ENCODE peak calls at places on chromosome 4, in nine cellular contexts. P, E, U, Q, L, X, C, S and I are unnamed samples.

GRCh38 chr4:90745176-90745575 is 618.0 kb downstream of the CCSER1 start:
- DNase-seq in P (no peak), E (no peak), U (no peak), Q (no peak), L (no peak), X (no peak), C (no peak), S (no peak), I (no peak)

GRCh38 chr4:184163813-184164212 is 53.9 kb downstream of the ENPP6 start:
- DNase-seq in P (peak; percentile 34), E (peak; percentile 75), U (no peak), Q (peak; percentile 74), L (peak; percentile 40), X (no peak), C (peak; percentile 81), S (no peak), I (no peak)

GRCh38 chr4:147862043-147862692 is 130.3 kb downstream of the ARHGAP10 start:
- DNase-seq in P (no peak), E (no peak), U (no peak), Q (no peak), L (no peak), X (no peak), C (no peak), S (no peak), I (no peak)

GRCh38 chr4:157075811-157076577 is at the start of gene GLRB:
- DNase-seq in P (no peak), E (no peak), U (no peak), Q (peak; percentile 52), L (peak; percentile 3), X (no peak), C (peak; percentile 63), S (no peak), I (no peak)

GRCh38 chr4:109432676-109433075 is 939 bp upstream of the SEC24B start:
- DNase-seq in P (peak; percentile 70), E (peak; percentile 63), U (no peak), Q (peak; percentile 58), L (no peak), X (no peak), C (no peak), S (no peak), I (peak; percentile 52)

GRCh38 chr4:7398104-7398423 is 36.7 kb downstream of the PSAPL1 start:
- DNase-seq in P (peak; percentile 9), E (no peak), U (no peak), Q (peak; percentile 32), L (no peak), X (no peak), C (no peak), S (no peak), I (peak; percentile 41)

GRCh38 chr4:153115322-153116100 is 88.7 kb upstream of the TRIM2 start:
- DNase-seq in P (peak; percentile 66), E (peak; percentile 92), U (peak; percentile 62), Q (peak; percentile 68), L (no peak), X (peak; percentile 43), C (no peak), S (peak; percentile 70), I (peak; percentile 64)

GRCh38 chr4:18214656-18215055 is 193.1 kb upstream of the LCORL start:
- DNase-seq in P (no peak), E (no peak), U (no peak), Q (no peak), L (peak; percentile 11), X (no peak), C (no peak), S (no peak), I (no peak)

GRCh38 chr4:185874516-185875230 is 62.7 kb upstream of the SORBS2 start:
- DNase-seq in P (peak; percentile 39), E (no peak), U (peak; percentile 13), Q (no peak), L (no peak), X (no peak), C (no peak), S (no peak), I (no peak)

GRCh38 chr4:158782539-158783360 is 13.9 kb downstream of the FNIP2 start:
- DNase-seq in P (no peak), E (no peak), U (no peak), Q (no peak), L (no peak), X (no peak), C (no peak), S (no peak), I (no peak)

GRCh38 chr4:113057891-113058290 is 8.4 kb downstream of the ANK2 start:
- DNase-seq in P (peak; percentile 16), E (no peak), U (no peak), Q (no peak), L (no peak), X (no peak), C (no peak), S (no peak), I (peak; percentile 22)

GRCh38 chr4:72136429-72136828 is 104.6 kb downstream of the NPFFR2 start:
- DNase-seq in P (no peak), E (no peak), U (no peak), Q (no peak), L (no peak), X (no peak), C (peak; percentile 47), S (no peak), I (peak; percentile 14)

GRCh38 chr4:182280439-182281111 is 37.4 kb downstream of the TENM3 start:
- DNase-seq in P (peak; percentile 44), E (no peak), U (no peak), Q (peak; percentile 31), L (no peak), X (no peak), C (no peak), S (no peak), I (no peak)

GRCh38 chr4:26330186-26330787 is 9.5 kb downstream of the RBPJ start:
- DNase-seq in P (peak; percentile 69), E (peak; percentile 78), U (no peak), Q (peak; percentile 68), L (peak; percentile 61), X (no peak), C (peak; percentile 27), S (no peak), I (no peak)

GRCh38 chr4:41644288-41644914 is 104.1 kb downstream of the PHOX2B start:
- DNase-seq in P (peak; percentile 14), E (peak; percentile 62), U (no peak), Q (peak; percentile 79), L (no peak), X (no peak), C (no peak), S (no peak), I (peak; percentile 13)

GRCh38 chr4:13627185-13627605 is 330 bp downstream of the BOD1L1 start:
- DNase-seq in P (no peak), E (no peak), U (no peak), Q (peak; percentile 35), L (peak; percentile 7), X (no peak), C (peak; percentile 40), S (no peak), I (no peak)

GRCh38 chr4:86036729-86037128 is 323.1 kb downstream of the MAPK10 start:
- DNase-seq in P (peak; percentile 50), E (no peak), U (no peak), Q (no peak), L (no peak), X (no peak), C (no peak), S (no peak), I (peak; percentile 75)

GRCh38 chr4:2015008-2015407 is 6.2 kb upstream of the NELFA start:
- DNase-seq in P (no peak), E (no peak), U (no peak), Q (no peak), L (no peak), X (no peak), C (no peak), S (no peak), I (no peak)

GRCh38 chr4:150256841-150257273 is 178.6 kb downstream of the DCLK2 start:
- DNase-seq in P (no peak), E (no peak), U (no peak), Q (no peak), L (no peak), X (no peak), C (no peak), S (no peak), I (no peak)

GRCh38 chr4:73311428-73311827 is 52.8 kb upstream of the ANKRD17 start:
- DNase-seq in P (no peak), E (no peak), U (no peak), Q (peak; percentile 11), L (peak; percentile 12), X (no peak), C (no peak), S (no peak), I (no peak)

GRCh38 chr4:73161527-73162185 is 92.1 kb upstream of the COX18 start:
- DNase-seq in P (no peak), E (no peak), U (no peak), Q (no peak), L (no peak), X (no peak), C (no peak), S (no peak), I (no peak)

GRCh38 chr4:109690690-109691410 is 12.4 kb downstream of the CASP6 start:
- DNase-seq in P (no peak), E (peak; percentile 67), U (no peak), Q (no peak), L (no peak), X (no peak), C (no peak), S (no peak), I (no peak)

GRCh38 chr4:187019896-187020295 is 296.2 kb upstream of the FAT1 start:
- DNase-seq in P (peak; percentile 12), E (no peak), U (no peak), Q (peak; percentile 78), L (no peak), X (no peak), C (no peak), S (no peak), I (no peak)

GRCh38 chr4:2636331-2636730 is 99.9 kb downstream of the FAM193A start:
- DNase-seq in P (no peak), E (no peak), U (no peak), Q (no peak), L (no peak), X (no peak), C (no peak), S (no peak), I (no peak)